ENCODE peak calls at places on chromosomes 13 and 19, in six cellular contexts. One of them, this sample, is unnamed.

GRCh38 chr19:11984986-11985385 is 20.1 kb downstream of the ZNF763 start:
- DNase-seq in ovary: no peak
- DNase-seq in stomach: no peak
- DNase-seq in tibial nerve: no peak
- DNase-seq in mucosa of descending colon: no peak
- DNase-seq in heart left ventricle: no peak
- DNase-seq in this sample: no peak

GRCh38 chr19:27746691-27747380 is 1466.1 kb downstream of the UQCRFS1 start:
- DNase-seq in heart left ventricle: peak; percentile 72
- DNase-seq in mucosa of descending colon: peak; percentile 34
- DNase-seq in tibial nerve: no peak
- DNase-seq in stomach: peak; percentile 39
- DNase-seq in ovary: peak; percentile 39
- DNase-seq in this sample: peak; percentile 13

GRCh38 chr19:53945441-53945840 is 17.3 kb upstream of the CACNG8 start:
- DNase-seq in mucosa of descending colon: no peak
- DNase-seq in heart left ventricle: no peak
- DNase-seq in ovary: no peak
- DNase-seq in stomach: no peak
- DNase-seq in tibial nerve: no peak
- DNase-seq in this sample: peak; percentile 66

GRCh38 chr13:84455143-84455905 is 573.0 kb upstream of the SLITRK1 start:
- DNase-seq in mucosa of descending colon: no peak
- DNase-seq in ovary: no peak
- DNase-seq in tibial nerve: no peak
- DNase-seq in heart left ventricle: no peak
- DNase-seq in stomach: no peak
- DNase-seq in this sample: no peak

GRCh38 chr13:60273971-60274370 is 110.2 kb upstream of the DIAPH3 start:
- DNase-seq in tibial nerve: no peak
- DNase-seq in mucosa of descending colon: no peak
- DNase-seq in ovary: no peak
- DNase-seq in stomach: no peak
- DNase-seq in heart left ventricle: no peak
- DNase-seq in this sample: no peak

GRCh38 chr13:105278797-105279425 is 1256.6 kb downstream of the EFNB2 start:
- DNase-seq in mucosa of descending colon: no peak
- DNase-seq in ovary: no peak
- DNase-seq in stomach: no peak
- DNase-seq in tibial nerve: no peak
- DNase-seq in heart left ventricle: no peak
- DNase-seq in this sample: no peak

GRCh38 chr19:50461066-50461875 is 15.0 kb upstream of the EMC10 start:
- DNase-seq in heart left ventricle: no peak
- DNase-seq in mucosa of descending colon: peak; percentile 76
- DNase-seq in tibial nerve: peak; percentile 33
- DNase-seq in ovary: peak; percentile 66
- DNase-seq in stomach: peak; percentile 62
- DNase-seq in this sample: peak; percentile 79

GRCh38 chr13:61774903-61775302 is 359.3 kb upstream of the PCDH20 start:
- DNase-seq in heart left ventricle: no peak
- DNase-seq in stomach: no peak
- DNase-seq in ovary: no peak
- DNase-seq in tibial nerve: no peak
- DNase-seq in mucosa of descending colon: no peak
- DNase-seq in this sample: no peak

GRCh38 chr13:84096221-84096620 is 213.9 kb upstream of the SLITRK1 start:
- DNase-seq in heart left ventricle: no peak
- DNase-seq in tibial nerve: no peak
- DNase-seq in stomach: no peak
- DNase-seq in ovary: no peak
- DNase-seq in mucosa of descending colon: no peak
- DNase-seq in this sample: peak; percentile 53

GRCh38 chr19:52897149-52897935 is at the start of gene ZNF320:
- DNase-seq in stomach: peak; percentile 98
- DNase-seq in heart left ventricle: peak; percentile 98
- DNase-seq in mucosa of descending colon: peak; percentile 97
- DNase-seq in tibial nerve: peak; percentile 97
- DNase-seq in ovary: peak; percentile 98
- DNase-seq in this sample: peak; percentile 93

GRCh38 chr13:93249259-93249917 is 22.8 kb downstream of the GPC6 start:
- DNase-seq in heart left ventricle: no peak
- DNase-seq in ovary: no peak
- DNase-seq in stomach: no peak
- DNase-seq in tibial nerve: no peak
- DNase-seq in mucosa of descending colon: no peak
- DNase-seq in this sample: peak; percentile 93

GRCh38 chr19:7152568-7152967 is 83.1 kb downstream of the ZNF557 start:
- DNase-seq in ovary: no peak
- DNase-seq in heart left ventricle: no peak
- DNase-seq in stomach: no peak
- DNase-seq in mucosa of descending colon: no peak
- DNase-seq in tibial nerve: no peak
- DNase-seq in this sample: no peak

GRCh38 chr19:38785187-38785699 is 3.8 kb upstream of the LGALS7B start:
- DNase-seq in tibial nerve: no peak
- DNase-seq in stomach: no peak
- DNase-seq in ovary: no peak
- DNase-seq in mucosa of descending colon: no peak
- DNase-seq in heart left ventricle: no peak
- DNase-seq in this sample: no peak

GRCh38 chr19:1739960-1740629 is 13.2 kb upstream of the ONECUT3 start:
- DNase-seq in heart left ventricle: no peak
- DNase-seq in stomach: no peak
- DNase-seq in mucosa of descending colon: no peak
- DNase-seq in ovary: no peak
- DNase-seq in tibial nerve: no peak
- DNase-seq in this sample: no peak

GRCh38 chr19:47391510-47392223 is 27.7 kb downstream of the MEIS3 start:
- DNase-seq in ovary: peak; percentile 74
- DNase-seq in stomach: peak; percentile 82
- DNase-seq in tibial nerve: peak; percentile 35
- DNase-seq in mucosa of descending colon: peak; percentile 80
- DNase-seq in heart left ventricle: peak; percentile 84
- DNase-seq in this sample: peak; percentile 79

GRCh38 chr19:3167533-3168272 is 10.9 kb upstream of the S1PR4 start:
- DNase-seq in stomach: no peak
- DNase-seq in heart left ventricle: no peak
- DNase-seq in tibial nerve: no peak
- DNase-seq in mucosa of descending colon: no peak
- DNase-seq in ovary: no peak
- DNase-seq in this sample: no peak

GRCh38 chr13:109790951-109791605 is 4.7 kb upstream of the IRS2 start:
- DNase-seq in mucosa of descending colon: no peak
- DNase-seq in ovary: no peak
- DNase-seq in heart left ventricle: no peak
- DNase-seq in stomach: no peak
- DNase-seq in tibial nerve: no peak
- DNase-seq in this sample: peak; percentile 60

GRCh38 chr19:51458899-51459592 is 792 bp upstream of the SIGLEC8 start:
- DNase-seq in mucosa of descending colon: no peak
- DNase-seq in heart left ventricle: no peak
- DNase-seq in stomach: peak; percentile 11
- DNase-seq in ovary: no peak
- DNase-seq in tibial nerve: no peak
- DNase-seq in this sample: no peak

GRCh38 chr13:22489771-22490170 is 691.0 kb upstream of the SGCG start:
- DNase-seq in heart left ventricle: no peak
- DNase-seq in ovary: no peak
- DNase-seq in stomach: no peak
- DNase-seq in mucosa of descending colon: no peak
- DNase-seq in tibial nerve: no peak
- DNase-seq in this sample: no peak

GRCh38 chr13:98873377-98874028 is 104.4 kb downstream of the DOCK9 start:
- DNase-seq in ovary: no peak
- DNase-seq in heart left ventricle: no peak
- DNase-seq in stomach: no peak
- DNase-seq in mucosa of descending colon: no peak
- DNase-seq in tibial nerve: no peak
- DNase-seq in this sample: no peak

GRCh38 chr13:97339019-97339988 is 94.7 kb upstream of the RAP2A start:
- DNase-seq in ovary: peak; percentile 66
- DNase-seq in tibial nerve: no peak
- DNase-seq in stomach: peak; percentile 29
- DNase-seq in heart left ventricle: no peak
- DNase-seq in mucosa of descending colon: no peak
- DNase-seq in this sample: peak; percentile 93

GRCh38 chr13:104140557-104140956 is 1074.3 kb upstream of the SLC10A2 start:
- DNase-seq in ovary: no peak
- DNase-seq in tibial nerve: no peak
- DNase-seq in stomach: no peak
- DNase-seq in heart left ventricle: no peak
- DNase-seq in mucosa of descending colon: no peak
- DNase-seq in this sample: peak; percentile 21

GRCh38 chr13:49220035-49220855 is at the start of gene MLNR:
- DNase-seq in ovary: peak; percentile 49
- DNase-seq in mucosa of descending colon: peak; percentile 65
- DNase-seq in stomach: no peak
- DNase-seq in tibial nerve: no peak
- DNase-seq in heart left ventricle: peak; percentile 70
- DNase-seq in this sample: no peak

GRCh38 chr13:78241278-78241919 is 322.8 kb upstream of the EDNRB start:
- DNase-seq in tibial nerve: no peak
- DNase-seq in ovary: no peak
- DNase-seq in heart left ventricle: peak; percentile 52
- DNase-seq in mucosa of descending colon: peak; percentile 53
- DNase-seq in stomach: no peak
- DNase-seq in this sample: peak; percentile 58

GRCh38 chr19:18932216-18932841 is 8.7 kb downstream of the HOMER3 start:
- DNase-seq in ovary: peak; percentile 92
- DNase-seq in heart left ventricle: peak; percentile 91
- DNase-seq in tibial nerve: peak; percentile 67
- DNase-seq in mucosa of descending colon: peak; percentile 92
- DNase-seq in stomach: peak; percentile 82
- DNase-seq in this sample: peak; percentile 36

GRCh38 chr13:93951153-93951552 is 528.3 kb downstream of the DCT start:
- DNase-seq in tibial nerve: no peak
- DNase-seq in stomach: no peak
- DNase-seq in ovary: no peak
- DNase-seq in mucosa of descending colon: no peak
- DNase-seq in heart left ventricle: no peak
- DNase-seq in this sample: peak; percentile 33

GRCh38 chr19:7868671-7869452 is 5.3 kb downstream of the PRR36 start:
- DNase-seq in stomach: peak; percentile 84
- DNase-seq in mucosa of descending colon: peak; percentile 87
- DNase-seq in tibial nerve: no peak
- DNase-seq in ovary: peak; percentile 78
- DNase-seq in heart left ventricle: peak; percentile 82
- DNase-seq in this sample: peak; percentile 62

GRCh38 chr19:55212447-55212846 is 3.1 kb upstream of the PTPRH start:
- DNase-seq in mucosa of descending colon: peak; percentile 75
- DNase-seq in stomach: no peak
- DNase-seq in ovary: no peak
- DNase-seq in heart left ventricle: no peak
- DNase-seq in tibial nerve: no peak
- DNase-seq in this sample: no peak

GRCh38 chr19:1455336-1456120 is 5.6 kb downstream of the APC2 start:
- DNase-seq in mucosa of descending colon: peak; percentile 89
- DNase-seq in tibial nerve: no peak
- DNase-seq in ovary: peak; percentile 58
- DNase-seq in heart left ventricle: peak; percentile 72
- DNase-seq in stomach: peak; percentile 67
- DNase-seq in this sample: peak; percentile 61

GRCh38 chr19:47495478-47496372 is 11.7 kb upstream of the KPTN start:
- DNase-seq in tibial nerve: no peak
- DNase-seq in heart left ventricle: peak; percentile 20
- DNase-seq in mucosa of descending colon: no peak
- DNase-seq in stomach: no peak
- DNase-seq in ovary: no peak
- DNase-seq in this sample: no peak

GRCh38 chr19:9793051-9793591 is 24.6 kb upstream of the ZNF846 start:
- DNase-seq in ovary: peak; percentile 42
- DNase-seq in heart left ventricle: peak; percentile 82
- DNase-seq in mucosa of descending colon: no peak
- DNase-seq in tibial nerve: peak; percentile 27
- DNase-seq in stomach: peak; percentile 51
- DNase-seq in this sample: peak; percentile 61

GRCh38 chr19:33830264-33830663 is 33.6 kb downstream of the KCTD15 start:
- DNase-seq in tibial nerve: no peak
- DNase-seq in ovary: no peak
- DNase-seq in mucosa of descending colon: no peak
- DNase-seq in heart left ventricle: no peak
- DNase-seq in stomach: no peak
- DNase-seq in this sample: no peak

GRCh38 chr19:17863520-17864182 is 3.9 kb downstream of the RPL18A start:
- DNase-seq in mucosa of descending colon: no peak
- DNase-seq in stomach: no peak
- DNase-seq in heart left ventricle: no peak
- DNase-seq in tibial nerve: no peak
- DNase-seq in ovary: no peak
- DNase-seq in this sample: no peak

GRCh38 chr13:105341256-105341655 is 1194.2 kb downstream of the EFNB2 start:
- DNase-seq in tibial nerve: no peak
- DNase-seq in heart left ventricle: no peak
- DNase-seq in mucosa of descending colon: no peak
- DNase-seq in ovary: no peak
- DNase-seq in stomach: no peak
- DNase-seq in this sample: no peak

GRCh38 chr19:55258476-55258827 is 365 bp downstream of the PPP6R1 start:
- DNase-seq in heart left ventricle: no peak
- DNase-seq in ovary: no peak
- DNase-seq in tibial nerve: no peak
- DNase-seq in stomach: no peak
- DNase-seq in mucosa of descending colon: no peak
- DNase-seq in this sample: peak; percentile 15

GRCh38 chr13:73975767-73976166 is 158.4 kb downstream of the KLF12 start:
- DNase-seq in ovary: no peak
- DNase-seq in mucosa of descending colon: no peak
- DNase-seq in heart left ventricle: no peak
- DNase-seq in tibial nerve: no peak
- DNase-seq in stomach: no peak
- DNase-seq in this sample: no peak
- H3K4me3 ChIP-seq in ovary: no peak overlapping the region
- H3K4me3 ChIP-seq in mucosa of descending colon: no peak overlapping the region
- H3K4me3 ChIP-seq in heart left ventricle: no peak overlapping the region
- H3K4me3 ChIP-seq in tibial nerve: no peak overlapping the region
- H3K4me3 ChIP-seq in stomach: no peak overlapping the region
- H3K4me3 ChIP-seq in this sample: no peak overlapping the region

GRCh38 chr19:10871711-10872550 is 578 bp downstream of the CARM1 start:
- DNase-seq in ovary: peak; percentile 77
- DNase-seq in heart left ventricle: peak; percentile 80
- DNase-seq in mucosa of descending colon: peak; percentile 75
- DNase-seq in stomach: peak; percentile 41
- DNase-seq in tibial nerve: no peak
- DNase-seq in this sample: no peak
- TF ChIP-seq CTCF in ovary: no peak
- TF ChIP-seq CTCF in heart left ventricle: no peak
- TF ChIP-seq CTCF in mucosa of descending colon: no peak
- TF ChIP-seq CTCF in stomach: no peak
- TF ChIP-seq CTCF in tibial nerve: peak; percentile 48
- TF ChIP-seq CTCF in this sample: no peak

GRCh38 chr19:5942991-5943390 is 28.9 kb downstream of the CAPS start:
- DNase-seq in ovary: no peak
- DNase-seq in tibial nerve: no peak
- DNase-seq in stomach: no peak
- DNase-seq in mucosa of descending colon: no peak
- DNase-seq in heart left ventricle: no peak
- DNase-seq in this sample: no peak
- H3K4me3 ChIP-seq in ovary: no peak overlapping the region
- H3K4me3 ChIP-seq in tibial nerve: no peak overlapping the region
- H3K4me3 ChIP-seq in stomach: no peak overlapping the region
- H3K4me3 ChIP-seq in mucosa of descending colon: no peak overlapping the region
- H3K4me3 ChIP-seq in heart left ventricle: no peak overlapping the region
- H3K4me3 ChIP-seq in this sample: no peak overlapping the region

GRCh38 chr19:49104229-49104864 is 9.8 kb upstream of the LIN7B start:
- DNase-seq in ovary: no peak
- DNase-seq in mucosa of descending colon: no peak
- DNase-seq in stomach: no peak
- DNase-seq in tibial nerve: no peak
- DNase-seq in heart left ventricle: no peak
- DNase-seq in this sample: no peak
- TF ChIP-seq CTCF in ovary: no peak
- TF ChIP-seq CTCF in mucosa of descending colon: no peak
- TF ChIP-seq CTCF in stomach: no peak
- TF ChIP-seq CTCF in tibial nerve: no peak
- TF ChIP-seq CTCF in heart left ventricle: no peak
- TF ChIP-seq CTCF in this sample: no peak

This sample was measured in fibroblast of pulmonary artery.